ENCODE peak calls at places on chromosomes 16 and 17, in five cellular contexts. D is hypothalamus; Q is adipocyte; X is SK-N-SH; Z is activated T-cell treated with anti-CD3 and anti-CD28 coated beads, Interleukin-2, amount 50 U/mL, for 72 hours. E is an unnamed sample.
A peak's percentile ranks its signal among the peaks of the same experiment; 100 is the strongest.

GRCh38 chr17:42284020-42284369 is 4.3 kb upstream of the STAT5A start:
- DNase-seq in Z (no peak), D (no peak), Q (no peak), X (peak; percentile 8), E (no peak)

GRCh38 chr16:74898667-74899066 is 86.3 kb downstream of the WDR59 start:
- DNase-seq in D (no peak), X (no peak), Q (no peak), Z (no peak), E (no peak)

GRCh38 chr17:79621151-79621940 is 10.5 kb upstream of the RBFOX3 start:
- DNase-seq in Z (no peak), X (peak; percentile 30), Q (no peak), D (no peak), E (no peak)

GRCh38 chr16:30030011-30030685 is 923 bp downstream of the TLCD3B start:
- DNase-seq in Z (no peak), D (no peak), X (peak; percentile 63), Q (no peak), E (no peak)

GRCh38 chr17:46758614-46759013 is 59.9 kb downstream of the WNT3 start:
- DNase-seq in Z (no peak), Q (no peak), X (no peak), D (no peak), E (no peak)

GRCh38 chr16:27759301-27759871 is 209.4 kb downstream of the KATNIP start:
- DNase-seq in D (no peak), Z (no peak), X (no peak), Q (no peak), E (no peak)

GRCh38 chr17:56623383-56623782 is 29.9 kb downstream of the NOG start:
- DNase-seq in X (no peak), Q (no peak), D (no peak), Z (no peak), E (no peak)

GRCh38 chr16:54359555-54359954 is 73.0 kb upstream of the IRX3 start:
- DNase-seq in D (no peak), Q (no peak), X (no peak), Z (no peak), E (no peak)

GRCh38 chr17:17851603-17852002 is 14.8 kb upstream of the SREBF1 start:
- DNase-seq in Q (no peak), D (no peak), X (no peak), Z (no peak), E (no peak)

GRCh38 chr16:67481561-67482259 is 753 bp upstream of the ATP6V0D1 start:
- DNase-seq in Z (peak; percentile 59), D (no peak), X (peak; percentile 47), Q (no peak), E (peak; percentile 70)

GRCh38 chr16:3669067-3669466 is 14.6 kb downstream of the DNASE1 start:
- DNase-seq in Q (no peak), Z (no peak), X (no peak), D (no peak), E (no peak)

GRCh38 chr16:72036098-72036497 is 18.2 kb upstream of the HP start:
- DNase-seq in Z (no peak), X (no peak), Q (no peak), D (no peak), E (no peak)

GRCh38 chr17:50173335-50173941 is 7.6 kb downstream of the SGCA start:
- DNase-seq in D (no peak), X (peak; percentile 72), Q (peak; percentile 91), Z (no peak), E (no peak)

GRCh38 chr16:27923751-27924150 is 139.8 kb downstream of the GSG1L start:
- DNase-seq in D (no peak), X (no peak), Z (no peak), Q (no peak), E (no peak)

GRCh38 chr17:77391668-77392375 is 251.1 kb downstream of the SEC14L1 start:
- DNase-seq in X (no peak), Z (peak; percentile 48), D (no peak), Q (peak; percentile 97), E (peak; percentile 85)

GRCh38 chr17:6997171-6997570 is 1.3 kb downstream of the ALOX12 start:
- DNase-seq in Z (no peak), X (no peak), Q (no peak), D (no peak), E (no peak)

GRCh38 chr16:84483882-84484565 is 20.4 kb downstream of the MEAK7 start:
- DNase-seq in D (no peak), Q (no peak), Z (no peak), X (no peak), E (no peak)

GRCh38 chr17:57433396-57433944 is 177.1 kb downstream of the MSI2 start:
- DNase-seq in D (no peak), Z (no peak), Q (no peak), X (no peak), E (no peak)